ENCODE peak calls at places on chromosomes 13 and 19, in seven cellular contexts. P is neuronal stem cell, W is IMR-90, O is H9, C is mesenchymal stem cell, E is H1, B is trophoblast cell. L is an unnamed sample.

GRCh38 chr13:77384999-77385398 is 58.1 kb upstream of the MYCBP2 start:
- DNase-seq in P (no peak), W (no peak), O (no peak), C (no peak), E (no peak), B (no peak), L (no peak)

GRCh38 chr13:107441279-107441678 is 774.1 kb downstream of the LIG4 start:
- DNase-seq in P (no peak), W (peak), O (no peak), C (peak), E (no peak), B (no peak), L (no peak)

GRCh38 chr13:76955236-76955635 is 6.9 kb downstream of the ACOD1 start:
- DNase-seq in P (no peak), W (no peak), O (no peak), C (no peak), E (no peak), B (no peak), L (no peak)

GRCh38 chr13:19067767-19068166 is 113.9 kb downstream of the TUBA3C start:
- DNase-seq in P (no peak), W (no peak), O (no peak), C (no peak), E (no peak), B (no peak), L (no peak)

GRCh38 chr13:105778196-105778595 is 757.3 kb downstream of the EFNB2 start:
- DNase-seq in P (no peak), W (peak), O (no peak), C (peak), E (no peak), B (no peak), L (no peak)

GRCh38 chr13:45102136-45102802 is 18.0 kb upstream of the GTF2F2 start:
- DNase-seq in P (peak), W (peak), O (no peak), C (no peak), E (no peak), B (no peak), L (no peak)

GRCh38 chr19:18469245-18470107 is 31.5 kb upstream of the ISYNA1 start:
- DNase-seq in P (no peak), W (peak), O (peak), C (peak), E (peak), B (peak), L (peak)

GRCh38 chr19:13954185-13954584 is 1.9 kb downstream of the DCAF15 start:
- DNase-seq in P (no peak), W (no peak), O (no peak), C (no peak), E (no peak), B (no peak), L (no peak)

GRCh38 chr19:29076963-29077362 is 136.0 kb downstream of the UQCRFS1 start:
- DNase-seq in P (no peak), W (no peak), O (no peak), C (no peak), E (no peak), B (no peak), L (no peak)

GRCh38 chr19:6743714-6744380 is 4.4 kb downstream of the TRIP10 start:
- DNase-seq in P (peak), W (peak), O (no peak), C (peak), E (no peak), B (no peak), L (no peak)

GRCh38 chr19:38970664-38971532 is 4.6 kb downstream of the FBXO17 start:
- DNase-seq in P (no peak), W (no peak), O (no peak), C (peak), E (no peak), B (no peak), L (no peak)

GRCh38 chr19:15779756-15780476 is 7.5 kb upstream of the OR10H5 start:
- DNase-seq in P (no peak), W (no peak), O (no peak), C (no peak), E (no peak), B (no peak), L (no peak)

GRCh38 chr19:39155114-39155700 is 29.6 kb downstream of the PAK4 start:
- DNase-seq in P (no peak), W (no peak), O (no peak), C (no peak), E (no peak), B (peak), L (no peak)

GRCh38 chr13:66099825-66100224 is 1130.3 kb downstream of the PCDH9 start:
- DNase-seq in P (no peak), W (no peak), O (no peak), C (no peak), E (no peak), B (no peak), L (no peak)

GRCh38 chr13:112066624-112067004 is 335 bp upstream of the SOX1 start:
- DNase-seq in P (peak), W (no peak), O (peak), C (peak), E (no peak), B (no peak), L (peak)

GRCh38 chr19:53808710-53809125 is 15.4 kb downstream of the NLRP12 start:
- DNase-seq in P (no peak), W (peak), O (peak), C (peak), E (no peak), B (peak), L (peak)

GRCh38 chr13:75395056-75395455 is 86.9 kb downstream of the TBC1D4 start:
- DNase-seq in P (no peak), W (no peak), O (no peak), C (no peak), E (no peak), B (no peak), L (no peak)

GRCh38 chr19:48090281-48090802 is 20.3 kb downstream of the PLA2G4C start:
- DNase-seq in P (no peak), W (no peak), O (no peak), C (no peak), E (no peak), B (no peak), L (no peak)

DNA sequence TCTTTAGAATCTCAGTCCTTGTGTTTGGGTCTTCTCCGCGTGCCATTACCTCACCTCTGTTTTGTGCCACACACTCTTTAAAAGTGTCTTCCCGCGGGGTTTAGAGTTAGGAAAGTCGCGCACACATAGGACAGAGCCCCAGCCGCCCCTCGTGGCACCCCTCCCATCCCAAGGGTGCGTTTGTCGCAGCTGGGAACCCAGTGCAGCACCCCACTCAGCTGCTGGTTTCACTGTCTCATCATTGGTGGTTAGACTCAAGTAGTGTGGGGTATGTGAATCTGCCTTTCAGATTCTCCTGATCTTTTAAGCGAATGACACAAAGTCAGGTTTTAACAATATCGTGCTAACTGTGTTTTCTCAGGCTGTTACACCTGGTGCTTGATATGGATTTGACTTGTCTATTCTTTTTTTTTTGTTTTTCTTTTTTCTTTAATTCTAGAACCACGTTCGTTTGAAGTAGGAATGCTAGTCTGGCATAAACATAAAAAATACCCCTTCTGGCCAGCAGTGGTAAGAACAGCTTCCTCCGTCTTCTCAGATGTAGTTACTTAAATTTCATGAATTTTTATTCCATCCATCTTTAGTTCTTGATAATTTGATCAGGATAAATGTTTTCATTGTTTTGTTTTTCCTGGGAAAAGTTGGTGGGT is 19.5 kb upstream of the NDUFS7 start:
- DNase-seq in P (no peak), W (peak), O (no peak), C (peak), E (no peak), B (no peak), L (no peak)
- H2AK5ac ChIP-seq in P (no peak), W (no peak), O (no peak), C (no peak), E (no peak), B (no peak), L (no peak)

DNA sequence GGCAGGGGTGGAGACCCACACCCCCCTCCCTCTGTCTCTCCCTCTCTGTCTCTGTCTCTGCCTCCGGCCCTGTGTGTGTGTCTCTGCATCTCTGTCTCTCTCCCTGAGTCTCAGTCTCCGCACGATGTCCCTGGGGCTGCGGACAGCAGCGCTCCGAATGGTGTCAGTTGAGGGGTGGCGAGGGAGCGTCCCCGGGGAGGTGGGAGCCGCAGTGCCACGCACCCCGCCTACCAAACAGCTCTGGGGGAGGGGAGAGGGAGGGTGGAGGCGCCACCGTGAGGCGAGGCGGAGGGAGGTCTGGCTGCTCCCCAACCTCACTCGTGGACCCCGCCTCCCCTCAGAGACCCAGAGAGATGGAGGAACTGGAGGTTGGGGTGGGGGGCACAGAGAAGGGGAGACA is 7.4 kb downstream of the ERFL start:
- DNase-seq in P (no peak), W (no peak), O (no peak), C (no peak), E (no peak), B (no peak), L (no peak)
- H4K8ac ChIP-seq in P (no peak), W (no peak), O (no peak), C (no peak), E (no peak), B (no peak), L (no peak)

GRCh38 chr13:28138756-28139470 is 568 bp downstream of the PAN3 start:
- DNase-seq in P (peak), W (peak), O (peak), C (peak), E (peak), B (peak), L (peak)
- H2AK5ac ChIP-seq in P (peak), W (no peak), O (no peak), C (no peak), E (no peak), B (peak), L (no peak)

DNA sequence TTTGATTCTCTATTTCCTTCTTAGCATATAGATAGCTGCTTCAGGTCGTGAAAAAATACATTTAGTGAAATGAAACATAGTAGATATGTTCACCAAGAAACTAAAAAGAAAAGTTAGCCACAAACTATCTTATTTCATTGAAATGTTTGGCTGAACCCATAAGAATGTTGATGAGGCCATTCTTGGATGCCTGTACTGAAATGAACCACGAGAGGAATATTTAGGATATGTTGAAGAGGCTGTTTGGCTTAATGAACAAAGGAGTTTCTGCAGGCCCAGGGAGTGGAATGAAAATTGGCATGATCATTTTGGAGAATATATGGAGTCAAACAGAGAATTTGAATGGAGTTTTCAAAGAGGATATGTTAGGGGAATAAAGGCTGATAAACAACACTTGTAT is 36.2 kb downstream of the KL start:
- DNase-seq in P (no peak), W (peak), O (no peak), C (no peak), E (no peak), B (no peak), L (no peak)
- H4K8ac ChIP-seq in P (no peak), W (no peak), O (no peak), C (no peak), E (no peak), B (no peak), L (no peak)

DNA sequence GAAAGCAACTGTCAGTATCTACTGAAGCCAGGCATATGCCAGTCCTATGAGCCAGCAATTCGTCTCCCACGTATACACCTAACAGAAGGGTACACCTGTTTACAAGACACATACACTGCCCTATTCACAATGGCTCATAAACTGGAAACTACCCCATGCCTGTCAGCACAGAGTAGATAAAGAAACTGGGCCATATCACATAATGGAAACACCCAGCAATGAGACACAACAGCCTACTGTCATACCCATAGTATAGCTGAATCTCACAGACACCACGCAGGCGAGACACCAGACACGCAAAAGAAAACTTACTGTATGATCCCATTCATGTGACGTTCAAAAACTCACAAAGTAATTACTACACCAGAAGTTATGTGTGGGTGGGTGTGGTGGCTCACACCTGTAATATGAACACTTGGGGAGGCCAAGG is 15.7 kb downstream of the NOSIP start:
- DNase-seq in P (no peak), W (no peak), O (no peak), C (no peak), E (no peak), B (no peak), L (no peak)
- H2AK5ac ChIP-seq in P (no peak), W (no peak), O (no peak), C (no peak), E (peak), B (no peak), L (no peak)

GRCh38 chr19:51139299-51140018 is 2.6 kb upstream of the SIGLEC7 start:
- DNase-seq in P (no peak), W (no peak), O (no peak), C (no peak), E (no peak), B (no peak), L (no peak)

GRCh38 chr19:51140441-51140840 is 1.7 kb upstream of the SIGLEC7 start:
- DNase-seq in P (no peak), W (no peak), O (peak), C (no peak), E (no peak), B (no peak), L (no peak)

GRCh38 chr19:51143486-51143885 is 1.4 kb downstream of the SIGLEC7 start:
- DNase-seq in P (no peak), W (no peak), O (no peak), C (no peak), E (no peak), B (no peak), L (no peak)

GRCh38 chr19:51142119-51142518 is at the start of gene SIGLEC7:
- DNase-seq in P (no peak), W (no peak), O (no peak), C (no peak), E (no peak), B (no peak), L (no peak)

DNA sequence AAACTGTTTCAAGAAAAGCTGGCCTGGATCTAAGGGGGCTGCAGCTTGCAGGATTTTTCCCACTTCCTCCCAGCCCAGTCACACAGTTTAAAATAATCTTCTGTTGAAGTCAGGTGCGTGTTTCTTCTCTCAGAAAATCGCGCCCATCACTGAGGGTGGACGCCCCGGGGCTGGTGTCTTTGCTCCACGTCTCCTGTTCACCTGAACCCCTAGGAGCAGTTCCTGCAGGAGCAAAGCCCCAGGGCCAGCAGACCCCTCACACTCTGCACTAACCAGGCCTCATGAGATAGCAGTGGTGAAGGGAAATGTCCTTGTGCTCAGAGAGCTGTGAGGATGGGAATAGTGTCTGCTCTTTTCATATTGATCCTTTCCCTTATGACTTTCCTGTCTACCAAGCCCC is 920 bp upstream of the SIGLEC7 start:
- DNase-seq in P (no peak), W (no peak), O (no peak), C (no peak), E (no peak), B (no peak), L (no peak)
- H4K8ac ChIP-seq in P (no peak), W (no peak), O (no peak), C (no peak), E (no peak), B (no peak), L (no peak)